ENCODE peak calls at places on chromosomes 11 and 22, in seven cellular contexts. P is GM06990, L is mammary epithelial cell, Z is GM13977, X is transverse colon, T is WERI-Rb-1, C is AG09319. H is an unnamed sample.
A peak's percentile ranks its signal among the peaks of the same experiment; 100 is the strongest.

GRCh38 chr22:41535244-41535643 is 9.0 kb downstream of the POLR3H start:
- DNase-seq in P (no peak), Z (no peak), C (no peak), L (no peak), T (peak; percentile 60), X (no peak), H (no peak)

GRCh38 chr11:106461839-106462545 is 384.5 kb downstream of the AASDHPPT start:
- DNase-seq in T (no peak), Z (no peak), C (no peak), L (no peak), X (no peak), P (no peak), H (no peak)

GRCh38 chr22:45552580-45553332 is 50.1 kb downstream of the FBLN1 start:
- DNase-seq in T (no peak), X (peak; percentile 44), L (peak; percentile 87), Z (no peak), P (no peak), C (peak; percentile 95), H (no peak)

GRCh38 chr11:110182886-110183285 is 89.7 kb downstream of the ZC3H12C start:
- DNase-seq in T (no peak), C (no peak), P (no peak), Z (no peak), L (peak; percentile 86), X (no peak), H (no peak)

GRCh38 chr22:41446057-41446501 is 522 bp downstream of the TOB2 start:
- DNase-seq in Z (no peak), X (peak; percentile 39), P (no peak), C (no peak), T (no peak), L (peak; percentile 11), H (no peak)

GRCh38 chr11:121553806-121554205 is 101.0 kb upstream of the SORL1-AS1 start:
- DNase-seq in T (no peak), P (no peak), X (peak; percentile 76), C (no peak), L (peak; percentile 63), Z (no peak), H (no peak)

GRCh38 chr22:39414886-39415285 is 15.3 kb downstream of the TAB1 start:
- DNase-seq in T (no peak), X (no peak), L (no peak), P (no peak), C (no peak), Z (no peak), H (no peak)

GRCh38 chr11:134014502-134014901 is 54.4 kb upstream of the JAM3 start:
- DNase-seq in L (no peak), X (no peak), C (no peak), P (no peak), Z (no peak), T (peak; percentile 82), H (no peak)

GRCh38 chr11:61927501-61927900 is 10.1 kb upstream of the RAB3IL1 start:
- DNase-seq in P (no peak), C (no peak), T (no peak), X (no peak), L (no peak), Z (no peak), H (no peak)

GRCh38 chr11:45083544-45084087 is 62.8 kb upstream of the PRDM11 start:
- DNase-seq in L (no peak), P (no peak), C (no peak), T (peak; percentile 76), Z (no peak), X (no peak), H (no peak)
- TF ChIP-seq CTCF in L (peak; percentile 43), P (peak; percentile 54), C (peak; percentile 31), T (peak; percentile 90), Z (peak; percentile 38), X (peak; percentile 15), H (peak; percentile 47)

DNA sequence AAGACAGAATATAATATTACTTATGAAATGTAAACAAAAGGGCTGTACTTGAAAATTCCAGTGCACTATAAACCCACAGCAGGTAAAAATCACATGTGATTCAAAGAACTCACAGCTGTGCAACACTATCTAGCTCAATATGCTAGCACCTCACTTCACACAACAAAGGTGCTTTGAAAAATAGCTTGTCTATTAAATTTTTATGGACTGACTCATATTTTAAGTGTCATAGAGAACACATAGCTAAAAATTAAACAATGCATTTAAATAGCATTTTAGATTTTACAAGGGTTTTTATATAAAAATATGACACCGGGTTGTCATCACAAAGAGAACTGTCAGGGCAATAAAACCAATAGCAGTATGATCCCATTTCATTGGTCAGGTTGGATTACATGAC is 1390.5 kb upstream of the TENM4 start:
- DNase-seq in P (no peak), X (no peak), Z (no peak), T (no peak), C (no peak), L (peak; percentile 32), H (no peak)
- TF ChIP-seq CTCF in P (no peak), X (no peak), Z (no peak), T (no peak), C (no peak), L (no peak), H (no peak)

GRCh38 chr22:22111983-22112382 is 129.4 kb upstream of the TOP3B start:
- DNase-seq in C (no peak), L (no peak), P (no peak), Z (no peak), X (no peak), T (no peak), H (no peak)

GRCh38 chr22:22109693-22110466 is 127.3 kb upstream of the TOP3B start:
- DNase-seq in T (no peak), Z (no peak), X (no peak), P (no peak), C (no peak), L (no peak), H (no peak)

GRCh38 chr22:22112533-22113294 is 130.1 kb upstream of the TOP3B start:
- DNase-seq in L (no peak), P (no peak), X (no peak), C (no peak), T (no peak), Z (no peak), H (no peak)

GRCh38 chr22:22111267-22111751 is 128.7 kb upstream of the TOP3B start:
- DNase-seq in C (no peak), P (peak; percentile 86), T (no peak), Z (peak; percentile 86), L (peak; percentile 98), X (no peak), H (no peak)

DNA sequence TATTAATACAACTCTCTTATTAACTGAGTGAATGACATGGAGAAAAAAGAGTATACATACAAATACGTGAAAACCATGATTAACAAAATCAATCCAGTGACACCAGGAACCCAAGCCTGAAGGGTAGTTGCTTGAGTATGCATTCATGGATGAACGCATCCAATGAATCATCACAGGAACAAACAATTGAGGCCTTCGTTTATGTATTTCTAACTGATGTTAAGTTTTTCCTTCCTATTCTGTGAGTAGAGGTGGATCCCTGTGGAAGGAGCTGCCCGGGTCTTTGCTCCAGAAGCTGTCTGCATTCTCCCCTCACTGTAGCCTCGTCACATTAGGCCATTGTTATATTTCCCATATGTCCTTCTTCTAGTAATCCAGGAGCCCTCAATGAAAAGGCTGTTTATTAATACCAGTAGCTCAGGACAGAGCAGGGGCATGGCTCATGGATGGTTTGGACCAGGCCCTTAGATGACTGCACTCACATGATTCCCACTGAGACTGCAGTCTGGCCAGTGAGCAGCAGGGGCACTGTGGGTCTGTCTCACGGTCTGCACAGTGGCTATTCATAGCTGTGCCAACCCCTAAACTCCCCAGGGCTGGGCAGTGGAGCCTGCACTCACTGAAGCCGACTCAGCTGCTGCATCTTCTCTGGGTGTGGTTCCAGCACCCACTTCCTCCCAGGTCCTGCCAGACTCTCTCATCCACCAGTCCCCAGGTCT is 128.1 kb upstream of the TOP3B start:
- DNase-seq in Z (peak; percentile 89), L (peak; percentile 93), C (peak; percentile 8), P (no peak), T (peak; percentile 52), X (peak; percentile 51), H (peak; percentile 83)
- TF ChIP-seq CTCF in Z (peak; percentile 83), L (peak; percentile 79), C (peak; percentile 50), P (peak; percentile 84), T (peak; percentile 85), X (peak; percentile 27), H (peak; percentile 79)

GRCh38 chr11:64766881-64767280 is 7.1 kb upstream of the PYGM start:
- DNase-seq in L (no peak), C (no peak), X (no peak), T (no peak), Z (no peak), P (no peak), H (no peak)

GRCh38 chr11:64764753-64765152 is 5.0 kb upstream of the PYGM start:
- DNase-seq in C (no peak), X (no peak), T (no peak), P (no peak), Z (no peak), L (no peak), H (no peak)

GRCh38 chr11:64763804-64764611 is 4.2 kb upstream of the PYGM start:
- DNase-seq in T (no peak), P (no peak), X (no peak), C (no peak), Z (peak; percentile 27), L (no peak), H (no peak)

GRCh38 chr11:64765841-64766682 is 6.3 kb upstream of the PYGM start:
- DNase-seq in C (no peak), P (no peak), X (no peak), L (no peak), T (no peak), Z (no peak), H (no peak)

GRCh38 chr11:64765291-64765803 is 5.6 kb upstream of the PYGM start:
- DNase-seq in Z (no peak), X (no peak), C (no peak), P (no peak), T (no peak), L (no peak), H (no peak)
- TF ChIP-seq CTCF in Z (peak; percentile 22), X (no peak), C (no peak), P (no peak), T (peak; percentile 51), L (peak; percentile 21), H (peak; percentile 13)